ENCODE peak calls at places on chromosomes 4 and X, in ten cellular contexts. D is LoVo; S is effector CD4-positive, alpha-beta T cell; N is HTR-8/SVneo; B is foreskin fibroblast; L is NCI-H1105; G is amniotic stem cell; J is psoas muscle; F is NCI-H510A; V is stimulated activated CD8-positive, alpha-beta memory T cell treated with anti-CD3 and anti-CD28 coated beads, Interleukin-2, amount 100 ng/mL, for 48 hours. Z is an unnamed sample.
A peak's percentile ranks its signal among the peaks of the same experiment; 100 is the strongest.

GRCh38 chrX:23885803-23886202 is 21.9 kb downstream of the APOO start:
- DNase-seq in D (no peak), S (no peak), N (no peak), B (no peak), L (no peak), G (no peak), J (no peak), F (no peak), V (no peak), Z (no peak)

GRCh38 chrX:115330498-115331138 is 41.1 kb downstream of the LUZP4 start:
- DNase-seq in D (peak; percentile 44), S (no peak), N (peak; percentile 8), B (no peak), L (peak; percentile 7), G (peak; percentile 60), J (no peak), F (no peak), V (no peak), Z (peak; percentile 33)

GRCh38 chrX:39816871-39817731 is 280.7 kb downstream of the BCOR start:
- DNase-seq in D (no peak), S (no peak), N (peak; percentile 13), B (peak; percentile 38), L (no peak), G (no peak), J (peak; percentile 47), F (no peak), V (no peak), Z (no peak)

GRCh38 chr4:188780686-188781085 is 641.4 kb downstream of the TRIML1 start:
- DNase-seq in D (no peak), S (no peak), N (no peak), B (no peak), L (no peak), G (no peak), J (no peak), F (no peak), V (no peak), Z (no peak)

GRCh38 chr4:181525641-181526040 is 717.6 kb upstream of the TENM3 start:
- DNase-seq in D (no peak), S (no peak), N (no peak), B (no peak), L (peak; percentile 59), G (no peak), J (no peak), F (peak; percentile 38), V (no peak), Z (no peak)

GRCh38 chr4:166121897-166122296 is 248.9 kb downstream of the TLL1 start:
- DNase-seq in D (no peak), S (no peak), N (no peak), B (no peak), L (no peak), G (peak; percentile 11), J (no peak), F (peak; percentile 0), V (no peak), Z (no peak)

GRCh38 chr4:168877779-168878491 is 132.1 kb downstream of the CBR4 start:
- DNase-seq in D (no peak), S (no peak), N (no peak), B (no peak), L (no peak), G (no peak), J (peak; percentile 74), F (peak; percentile 21), V (no peak), Z (no peak)

GRCh38 chrX:76202471-76202870 is 29.6 kb downstream of the PBDC1 start:
- DNase-seq in D (no peak), S (no peak), N (no peak), B (no peak), L (no peak), G (no peak), J (no peak), F (no peak), V (no peak), Z (no peak)

GRCh38 chrX:3815896-3816664 is 102.6 kb upstream of the PRKX start:
- DNase-seq in D (peak; percentile 37), S (peak; percentile 18), N (peak; percentile 24), B (peak; percentile 18), L (peak; percentile 40), G (no peak), J (peak; percentile 71), F (peak; percentile 44), V (no peak), Z (no peak)